ENCODE peak calls at places on chromosomes 6 and 20, in four cellular contexts. F is HCT116, H is sigmoid colon, G is HepG2. W is an unnamed sample.

GRCh38 chr6:152293404-152293803 is 343.8 kb downstream of the SYNE1 start:
- DNase-seq in F (no peak), H (no peak), G (no peak), W (no peak)

GRCh38 chr6:3230275-3231212 is 3.1 kb upstream of the TUBB2B start:
- DNase-seq in F (no peak), H (no peak), G (no peak), W (no peak)

GRCh38 chr6:111846511-111847409 is 26.5 kb downstream of the FYN start:
- DNase-seq in F (no peak), H (peak; percentile 75), G (no peak), W (no peak)

GRCh38 chr6:81614292-81614691 is 138.2 kb downstream of the TENT5A start:
- DNase-seq in F (no peak), H (no peak), G (peak; percentile 13), W (no peak)

GRCh38 chr6:98094696-98095095 is 739.7 kb upstream of the POU3F2 start:
- DNase-seq in F (no peak), H (no peak), G (no peak), W (no peak)

GRCh38 chr20:4484431-4485057 is 237.2 kb upstream of the PRND start:
- DNase-seq in F (no peak), H (no peak), G (no peak), W (no peak)

GRCh38 chr6:37657117-37657886 is 40.4 kb downstream of the MDGA1 start:
- DNase-seq in F (peak; percentile 47), H (no peak), G (no peak), W (peak; percentile 21)

GRCh38 chr20:60553095-60553494 is 594.9 kb downstream of the CDH26 start:
- DNase-seq in F (no peak), H (no peak), G (no peak), W (no peak)

GRCh38 chr20:18304618-18305017 is 16.3 kb downstream of the ZNF133 start:
- DNase-seq in F (no peak), H (no peak), G (no peak), W (no peak)

GRCh38 chr20:36676701-36677421 is 30.9 kb upstream of the SLA2 start:
- DNase-seq in F (peak; percentile 4), H (no peak), G (peak; percentile 83), W (no peak)

GRCh38 chr20:18057106-18057993 is at the start of gene OVOL2:
- DNase-seq in F (peak; percentile 60), H (no peak), G (no peak), W (peak; percentile 96)

GRCh38 chr6:82085701-82086100 is 161.8 kb downstream of the IBTK start:
- DNase-seq in F (no peak), H (no peak), G (no peak), W (no peak)

GRCh38 chr6:42817910-42818309 is 36.1 kb downstream of the BICRAL start:
- DNase-seq in F (no peak), H (no peak), G (no peak), W (no peak)

GRCh38 chr6:6785163-6785521 is 196.6 kb downstream of the LY86 start:
- DNase-seq in F (no peak), H (no peak), G (no peak), W (no peak)

GRCh38 chr6:15324427-15324985 is 78.6 kb downstream of the JARID2 start:
- DNase-seq in F (no peak), H (no peak), G (peak; percentile 64), W (no peak)

GRCh38 chr6:81788748-81789147 is 36.3 kb upstream of the TENT5A start:
- DNase-seq in F (no peak), H (no peak), G (peak; percentile 36), W (no peak)

GRCh38 chr20:56247954-56248782 is at the start of gene MC3R:
- DNase-seq in F (peak; percentile 35), H (no peak), G (peak; percentile 68), W (peak; percentile 61)

GRCh38 chr6:159184559-159184958 is 15.4 kb downstream of the FNDC1 start:
- DNase-seq in F (no peak), H (no peak), G (no peak), W (no peak)

GRCh38 chr6:109406196-109406595 is 23.9 kb upstream of the CD164 start:
- DNase-seq in F (no peak), H (no peak), G (no peak), W (no peak)

GRCh38 chr6:111888928-111889696 is 15.9 kb upstream of the FYN start:
- DNase-seq in F (no peak), H (no peak), G (no peak), W (no peak)

GRCh38 chr20:20971810-20972209 is 134.3 kb downstream of the LINC00237 start:
- DNase-seq in F (no peak), H (no peak), G (peak; percentile 79), W (no peak)

GRCh38 chr6:37548067-37548674 is 48.5 kb upstream of the CCDC167 start:
- DNase-seq in F (no peak), H (no peak), G (no peak), W (no peak)

GRCh38 chr6:37324131-37325033 is 29.4 kb upstream of the RNF8 start:
- DNase-seq in F (peak; percentile 28), H (no peak), G (no peak), W (no peak)

GRCh38 chr20:46552460-46553420 is 2.3 kb upstream of the OCSTAMP start:
- DNase-seq in F (no peak), H (no peak), G (no peak), W (no peak)

GRCh38 chr6:11398451-11399326 is 138.9 kb upstream of the TMEM170B start:
- DNase-seq in F (no peak), H (no peak), G (peak; percentile 97), W (no peak)

GRCh38 chr6:41647061-41647511 is 8.8 kb downstream of the MDFI start:
- DNase-seq in F (no peak), H (no peak), G (no peak), W (no peak)

GRCh38 chr6:55734256-55734655 is 141.1 kb downstream of the BMP5 start:
- DNase-seq in F (no peak), H (no peak), G (no peak), W (no peak)

GRCh38 chr20:14210146-14210545 is 127.3 kb downstream of the FLRT3 start:
- DNase-seq in F (no peak), H (no peak), G (no peak), W (no peak)

GRCh38 chr6:4323322-4323721 is 187.9 kb upstream of the ECI2 start:
- DNase-seq in F (no peak), H (no peak), G (no peak), W (no peak)

GRCh38 chr20:20713244-20713765 is 861 bp upstream of the RALGAPA2 start:
- DNase-seq in F (no peak), H (no peak), G (peak; percentile 22), W (no peak)

GRCh38 chr20:58604410-58604881 is 46.6 kb upstream of the STX16 start:
- DNase-seq in F (no peak), H (peak; percentile 85), G (no peak), W (no peak)

DNA sequence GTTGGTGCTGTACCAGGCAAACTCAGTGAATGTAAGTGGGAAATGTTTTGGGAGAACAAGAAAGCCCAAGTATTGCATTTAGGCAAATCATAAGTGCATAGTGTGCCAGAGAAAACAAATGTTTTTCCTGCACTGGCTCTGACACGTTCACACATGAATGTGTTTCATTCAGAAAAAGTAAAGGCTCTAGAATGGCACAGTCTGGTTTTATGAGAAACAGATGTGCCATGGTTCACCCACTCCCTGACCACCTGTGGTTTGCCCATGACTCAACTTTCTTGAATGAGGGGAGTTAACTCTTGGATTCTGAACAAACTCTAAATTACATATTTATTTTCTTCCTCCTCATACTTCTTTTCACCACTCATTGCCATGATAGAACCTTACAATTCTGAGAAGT is 126.9 kb downstream of the KCNQ5 start:
- DNase-seq in F (no peak), H (no peak), G (no peak), W (peak; percentile 27)
- TF ChIP-seq POLR2AphosphoS5 in F (no peak), H (no peak), G (no peak), W (peak; percentile 54)

DNA sequence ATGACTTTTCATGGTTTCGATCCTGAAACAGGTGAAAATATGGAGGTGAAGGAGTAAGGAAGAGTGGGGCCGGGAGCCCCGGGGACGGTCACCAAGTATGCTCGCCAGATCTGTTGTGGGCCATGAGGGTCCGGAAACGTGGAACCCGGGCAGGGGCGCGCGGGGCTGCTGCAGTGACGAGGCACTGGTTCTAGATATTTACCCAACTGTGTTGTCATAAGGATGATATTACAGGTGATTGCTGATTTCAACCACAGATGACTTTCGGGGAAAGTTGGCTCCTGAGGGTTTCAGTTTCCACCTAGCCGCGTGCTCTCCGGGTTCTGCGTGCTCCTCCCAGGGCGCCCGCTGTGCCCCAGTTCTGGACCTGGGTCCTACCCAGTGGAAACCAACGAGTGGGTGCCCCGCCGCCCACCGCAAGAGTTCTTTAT is 12.2 kb downstream of the RAET1G start:
- DNase-seq in F (no peak), H (no peak), G (no peak), W (no peak)
- TF ChIP-seq POLR2A in F (no peak), H (no peak), G (no peak), W (no peak)

DNA sequence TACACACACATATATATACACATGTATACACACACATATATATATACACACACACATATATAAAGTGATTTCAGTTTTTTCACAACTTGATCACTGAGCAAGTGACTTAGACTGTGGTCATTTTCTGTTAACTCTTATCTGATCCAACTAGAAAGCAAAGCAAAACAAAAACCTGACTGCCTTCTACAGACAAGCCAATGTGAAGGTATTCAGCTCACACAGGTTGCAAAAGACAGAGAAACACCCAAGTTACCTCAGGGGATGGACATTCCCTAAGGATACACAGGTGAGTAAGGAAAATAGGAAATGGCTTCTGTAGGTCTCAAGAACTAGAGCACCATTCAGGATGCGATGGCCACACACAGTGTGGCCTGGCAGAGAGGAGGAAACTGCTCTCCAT is 58.4 kb upstream of the IER3 start:
- DNase-seq in F (no peak), H (no peak), G (no peak), W (no peak)
- H3K4me1 ChIP-seq in F (peaks cover 30% of the 10 kb centered on the region), H (no peaks in the 10 kb centered on the region), G (peaks cover 72% of the 10 kb centered on the region), W (no peaks in the 10 kb centered on the region)

DNA sequence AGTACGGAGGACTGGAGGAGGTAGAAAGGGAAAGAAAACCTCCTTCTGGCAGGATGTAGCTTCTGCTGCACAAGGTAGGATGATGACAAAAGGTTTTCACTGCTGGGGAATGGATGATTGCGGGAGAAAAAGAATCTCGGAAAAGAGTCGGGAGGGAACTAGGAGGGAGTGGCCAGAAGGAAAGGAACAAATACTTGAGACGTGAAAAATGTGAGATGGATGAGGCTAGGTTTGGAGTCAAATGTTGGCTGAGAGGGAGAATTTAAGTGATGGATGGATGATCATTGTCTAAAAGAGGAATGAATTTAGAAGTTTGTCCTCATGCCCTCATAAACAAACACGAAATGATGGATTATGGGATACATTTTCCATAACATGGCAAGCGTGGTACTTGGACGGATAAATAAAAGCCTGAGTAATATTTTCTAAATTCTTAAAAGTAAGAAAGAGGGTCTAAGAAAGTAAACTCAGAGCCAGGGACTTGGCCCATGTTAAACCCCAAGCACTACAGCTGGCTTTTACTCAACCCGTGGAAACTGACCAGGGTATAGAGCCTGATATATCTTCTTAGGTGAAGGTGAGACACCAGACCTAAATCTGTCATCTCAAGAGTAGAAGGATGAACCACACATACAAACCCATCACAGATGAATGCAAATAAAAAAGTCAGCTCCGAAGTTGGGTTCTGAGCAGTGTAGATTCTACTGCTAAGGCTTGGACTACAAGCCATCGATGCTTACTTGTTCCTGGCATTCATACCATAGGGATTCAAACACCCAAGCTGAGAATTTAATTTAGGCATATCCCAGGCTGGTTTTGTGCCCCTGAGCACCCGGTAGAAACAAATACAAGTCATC is 72.4 kb downstream of the HFE start:
- DNase-seq in F (no peak), H (no peak), G (no peak), W (no peak)
- TF ChIP-seq POLR2AphosphoS5 in F (no peak), H (no peak), G (no peak), W (peak; percentile 28)